ENCODE peak calls at places on chromosomes 5 and 9, in five cellular contexts. U, R, Z, L and V are unnamed samples.

GRCh38 chr9:69324549-69325401 is at the start of gene ENTREP1:
- DNase-seq in U (peak), Z (peak), R (peak), L (no peak), V (peak)

GRCh38 chr5:132024789-132025402 is 13.4 kb upstream of the ACSL6 start:
- DNase-seq in L (no peak), U (no peak), R (peak), Z (no peak), V (peak)

GRCh38 chr5:28012538-28012937 is 974.2 kb upstream of the CDH9 start:
- DNase-seq in L (no peak), U (no peak), R (no peak), Z (no peak), V (no peak)

GRCh38 chr9:97907051-97907450 is 15.2 kb downstream of the TRMO start:
- DNase-seq in L (no peak), U (no peak), Z (no peak), R (no peak), V (no peak)

GRCh38 chr5:112594060-112594850 is 143.4 kb upstream of the APC start:
- DNase-seq in Z (no peak), R (peak), U (no peak), L (peak), V (no peak)

GRCh38 chr5:8756498-8757084 is 789.3 kb downstream of the SEMA5A start:
- DNase-seq in Z (peak), U (no peak), L (peak), R (peak), V (peak)

GRCh38 chr5:34486160-34486765 is 169.9 kb upstream of the RAI14 start:
- DNase-seq in L (peak), Z (peak), U (peak), R (peak), V (peak)

GRCh38 chr5:100790170-100790665 is 112.9 kb downstream of the ST8SIA4 start:
- DNase-seq in L (no peak), U (peak), R (no peak), Z (no peak), V (peak)

GRCh38 chr9:131886839-131887238 is 147.0 kb upstream of the RAPGEF1 start:
- DNase-seq in R (peak), L (no peak), Z (peak), U (no peak), V (no peak)

GRCh38 chr5:170151105-170151831 is 45.6 kb downstream of the FOXI1 start:
- DNase-seq in L (no peak), Z (peak), U (no peak), R (peak), V (peak)

GRCh38 chr5:3329427-3329826 is 266.2 kb upstream of the IRX1 start:
- DNase-seq in R (no peak), U (no peak), L (no peak), Z (no peak), V (no peak)

GRCh38 chr5:134071850-134072207 is 42.7 kb upstream of the TCF7 start:
- DNase-seq in U (no peak), L (no peak), R (no peak), Z (no peak), V (no peak)

GRCh38 chr5:74296685-74297084 is 343.8 kb downstream of the ENC1 start:
- DNase-seq in L (no peak), Z (peak), U (no peak), R (no peak), V (no peak)